ENCODE peak calls at places on chromosomes 11 and 22, in four cellular contexts. One of them, this sample, is unnamed.

GRCh38 chr11:2136952-2137201 is 2.3 kb downstream of the IGF2 start:
- DNase-seq in IMR-90: no peak
- DNase-seq in mesendoderm: no peak
- DNase-seq in H1: no peak
- DNase-seq in this sample: peak; percentile 57

GRCh38 chr11:121894581-121894980 is 221.4 kb downstream of the BLID start:
- DNase-seq in IMR-90: peak; percentile 70
- DNase-seq in mesendoderm: no peak
- DNase-seq in H1: no peak
- DNase-seq in this sample: no peak

GRCh38 chr22:32058656-32059280 is 15.7 kb downstream of the SLC5A1 start:
- DNase-seq in IMR-90: no peak
- DNase-seq in mesendoderm: peak; percentile 86
- DNase-seq in H1: no peak
- DNase-seq in this sample: no peak

GRCh38 chr11:109750964-109751363 is 329.0 kb downstream of the C11orf87 start:
- DNase-seq in IMR-90: no peak
- DNase-seq in mesendoderm: no peak
- DNase-seq in H1: no peak
- DNase-seq in this sample: no peak

GRCh38 chr22:31272522-31273446 is 19.5 kb downstream of the PIK3IP1 start:
- DNase-seq in IMR-90: peak; percentile 67
- DNase-seq in mesendoderm: peak; percentile 93
- DNase-seq in H1: peak; percentile 77
- DNase-seq in this sample: peak; percentile 75

GRCh38 chr11:45834298-45834756 is 12.9 kb upstream of the CRY2 start:
- DNase-seq in IMR-90: no peak
- DNase-seq in mesendoderm: no peak
- DNase-seq in H1: no peak
- DNase-seq in this sample: no peak

GRCh38 chr11:123434262-123434661 is 4.2 kb downstream of the GRAMD1B start:
- DNase-seq in IMR-90: peak; percentile 22
- DNase-seq in mesendoderm: peak; percentile 88
- DNase-seq in H1: no peak
- DNase-seq in this sample: peak; percentile 65

GRCh38 chr11:120564573-120565301 is 53.2 kb downstream of the GRIK4 start:
- DNase-seq in IMR-90: peak; percentile 75
- DNase-seq in mesendoderm: peak; percentile 76
- DNase-seq in H1: no peak
- DNase-seq in this sample: peak; percentile 47

GRCh38 chr22:27719033-27719341 is 82.6 kb downstream of the MN1 start:
- DNase-seq in IMR-90: no peak
- DNase-seq in mesendoderm: no peak
- DNase-seq in H1: no peak
- DNase-seq in this sample: no peak

GRCh38 chr22:39900306-39901227 is at the start of gene GRAP2:
- DNase-seq in IMR-90: no peak
- DNase-seq in mesendoderm: no peak
- DNase-seq in H1: no peak
- DNase-seq in this sample: no peak

GRCh38 chr11:25793637-25794036 is 538.3 kb upstream of the ANO3 start:
- DNase-seq in IMR-90: no peak
- DNase-seq in mesendoderm: no peak
- DNase-seq in H1: no peak
- DNase-seq in this sample: no peak

GRCh38 chr11:11425806-11426205 is 72.8 kb upstream of the CSNK2A3 start:
- DNase-seq in IMR-90: no peak
- DNase-seq in mesendoderm: no peak
- DNase-seq in H1: no peak
- DNase-seq in this sample: no peak

GRCh38 chr11:14336507-14337503 is 22.2 kb downstream of the RRAS2 start:
- DNase-seq in IMR-90: peak; percentile 99
- DNase-seq in mesendoderm: peak; percentile 63
- DNase-seq in H1: no peak
- DNase-seq in this sample: no peak

GRCh38 chr11:84645988-84646689 is 981.0 kb downstream of the DLG2 start:
- DNase-seq in IMR-90: no peak
- DNase-seq in mesendoderm: no peak
- DNase-seq in H1: no peak
- DNase-seq in this sample: no peak

GRCh38 chr11:28384418-28384817 is 276.2 kb downstream of the METTL15 start:
- DNase-seq in IMR-90: peak; percentile 99
- DNase-seq in mesendoderm: no peak
- DNase-seq in H1: no peak
- DNase-seq in this sample: no peak

GRCh38 chr22:45212306-45212709 is 28.4 kb downstream of the KIAA0930 start:
- DNase-seq in IMR-90: peak; percentile 96
- DNase-seq in mesendoderm: peak; percentile 88
- DNase-seq in H1: no peak
- DNase-seq in this sample: no peak

GRCh38 chr11:130612291-130612802 is 163.9 kb downstream of the ADAMTS15 start:
- DNase-seq in IMR-90: peak; percentile 73
- DNase-seq in mesendoderm: peak; percentile 38
- DNase-seq in H1: no peak
- DNase-seq in this sample: no peak

GRCh38 chr11:130609121-130610035 is 160.9 kb downstream of the ADAMTS15 start:
- DNase-seq in IMR-90: no peak
- DNase-seq in mesendoderm: peak; percentile 40
- DNase-seq in H1: no peak
- DNase-seq in this sample: peak; percentile 47

GRCh38 chr11:130613396-130613795 is 165.0 kb downstream of the ADAMTS15 start:
- DNase-seq in IMR-90: no peak
- DNase-seq in mesendoderm: no peak
- DNase-seq in H1: no peak
- DNase-seq in this sample: no peak

GRCh38 chr11:130608267-130608666 is 159.8 kb downstream of the ADAMTS15 start:
- DNase-seq in IMR-90: no peak
- DNase-seq in mesendoderm: no peak
- DNase-seq in H1: no peak
- DNase-seq in this sample: no peak

GRCh38 chr11:130611791-130612251 is 163.4 kb downstream of the ADAMTS15 start:
- DNase-seq in IMR-90: peak; percentile 88
- DNase-seq in mesendoderm: peak; percentile 72
- DNase-seq in H1: no peak
- DNase-seq in this sample: no peak
- H3K4me2 ChIP-seq in IMR-90: peak overlapping the region; percentile 44
- H3K4me2 ChIP-seq in mesendoderm: no peak overlapping the region
- H3K4me2 ChIP-seq in H1: no peak overlapping the region
- H3K4me2 ChIP-seq in this sample: no peak overlapping the region

GRCh38 chr11:63362196-63362829 is 7.3 kb upstream of the SLC22A9 start:
- DNase-seq in IMR-90: no peak
- DNase-seq in mesendoderm: no peak
- DNase-seq in H1: no peak
- DNase-seq in this sample: no peak
- H4K5ac ChIP-seq in IMR-90: no peak overlapping the region
- H4K5ac ChIP-seq in mesendoderm: no peak overlapping the region
- H4K5ac ChIP-seq in H1: no peak overlapping the region
- H4K5ac ChIP-seq in this sample: no peak overlapping the region

GRCh38 chr22:49417326-49417725 is 410.3 kb downstream of the BRD1 start:
- DNase-seq in IMR-90: no peak
- DNase-seq in mesendoderm: no peak
- DNase-seq in H1: no peak
- DNase-seq in this sample: no peak
- H2BK5ac ChIP-seq in IMR-90: no peak overlapping the region
- H2BK5ac ChIP-seq in mesendoderm: no peak overlapping the region
- H2BK5ac ChIP-seq in H1: no peak overlapping the region
- H2BK5ac ChIP-seq in this sample: no peak overlapping the region

GRCh38 chr11:132450631-132451030 is 1080.2 kb downstream of the NTM start:
- DNase-seq in IMR-90: no peak
- DNase-seq in mesendoderm: no peak
- DNase-seq in H1: no peak
- DNase-seq in this sample: no peak

GRCh38 chr11:132451942-132452601 is 1080.2 kb downstream of the OPCML start:
- DNase-seq in IMR-90: no peak
- DNase-seq in mesendoderm: peak; percentile 87
- DNase-seq in H1: peak; percentile 47
- DNase-seq in this sample: no peak

GRCh38 chr11:132456735-132457328 is 1075.5 kb downstream of the OPCML start:
- DNase-seq in IMR-90: no peak
- DNase-seq in mesendoderm: peak; percentile 77
- DNase-seq in H1: no peak
- DNase-seq in this sample: no peak

GRCh38 chr11:132452616-132453015 is 1079.7 kb downstream of the OPCML start:
- DNase-seq in IMR-90: no peak
- DNase-seq in mesendoderm: no peak
- DNase-seq in H1: no peak
- DNase-seq in this sample: no peak

GRCh38 chr11:132453411-132453810 is 1078.9 kb downstream of the OPCML start:
- DNase-seq in IMR-90: no peak
- DNase-seq in mesendoderm: no peak
- DNase-seq in H1: no peak
- DNase-seq in this sample: no peak
- H3K4me2 ChIP-seq in IMR-90: no peak overlapping the region
- H3K4me2 ChIP-seq in mesendoderm: no peak overlapping the region
- H3K4me2 ChIP-seq in H1: no peak overlapping the region
- H3K4me2 ChIP-seq in this sample: no peak overlapping the region